ENCODE peak calls at places on chromosomes 4 and X, in ten cellular contexts. H, R, C, L, W, X, O, Q, K and T are unnamed samples.

GRCh38 chrX:25878806-25879205 is 259.3 kb upstream of the MAGEB18 start:
- DNase-seq in H (no peak), K (no peak), C (peak), X (no peak), W (no peak), R (no peak), Q (no peak), O (no peak), L (no peak), T (no peak)

GRCh38 chr4:63348735-63349673 is 1060.2 kb downstream of the TECRL start:
- DNase-seq in X (no peak), R (no peak), Q (no peak), O (no peak), W (no peak), H (no peak), L (no peak), K (no peak), C (no peak), T (no peak)

GRCh38 chrX:1466971-1467561 is 14.4 kb upstream of the ASMTL start:
- DNase-seq in Q (no peak), W (no peak), O (no peak), L (no peak), X (no peak), R (no peak), C (no peak), H (peak), K (no peak), T (no peak)

GRCh38 chr4:94484818-94485217 is 33.1 kb downstream of the PDLIM5 start:
- DNase-seq in O (no peak), K (no peak), R (no peak), W (no peak), C (no peak), L (no peak), X (no peak), H (no peak), Q (no peak), T (no peak)

GRCh38 chr4:149630079-149630478 is 185.6 kb downstream of the IQCM start:
- DNase-seq in O (no peak), Q (no peak), W (no peak), K (no peak), C (no peak), R (no peak), H (no peak), L (no peak), X (no peak), T (no peak)

GRCh38 chrX:45783002-45783401 is 582.3 kb upstream of the DIPK2B start:
- DNase-seq in R (no peak), O (no peak), X (no peak), H (no peak), C (no peak), K (no peak), L (no peak), W (no peak), Q (no peak), T (no peak)

GRCh38 chr4:113131621-113132020 is 82.2 kb downstream of the ANK2 start:
- DNase-seq in L (no peak), R (no peak), K (no peak), X (no peak), C (no peak), H (no peak), Q (no peak), W (no peak), O (no peak), T (no peak)

GRCh38 chr4:99458911-99459447 is 23.8 kb upstream of the ADH7 start:
- DNase-seq in R (no peak), C (no peak), X (peak), L (no peak), Q (no peak), K (no peak), H (no peak), O (no peak), W (peak), T (no peak)

GRCh38 chr4:170007113-170007512 is 19.1 kb downstream of the MFAP3L start:
- DNase-seq in O (no peak), H (no peak), W (peak), Q (no peak), X (no peak), R (no peak), K (no peak), L (no peak), C (no peak), T (peak)